ENCODE peak calls at places on chromosomes 16 and 17, in seven cellular contexts. F, D, E, H, Y, M and P are unnamed samples.

GRCh38 chr17:12627177-12627629 is 38.5 kb upstream of the MYOCD start:
- DNase-seq in D (peak), M (no peak), E (no peak), Y (peak), F (peak), H (peak), P (no peak)

GRCh38 chr16:8572919-8573724 is 17.2 kb downstream of the TMEM114 start:
- DNase-seq in E (no peak), Y (no peak), D (peak), F (no peak), H (peak), M (peak), P (peak)

GRCh38 chr17:80080081-80080480 is 21.3 kb upstream of the GAA start:
- DNase-seq in Y (no peak), D (no peak), M (no peak), F (no peak), H (no peak), E (no peak), P (no peak)

GRCh38 chr16:57629516-57630401 is 1.3 kb downstream of the ADGRG1 start:
- DNase-seq in D (no peak), E (no peak), M (no peak), F (no peak), Y (no peak), H (no peak), P (no peak)

GRCh38 chr16:4700380-4700996 is 7.1 kb downstream of the NUDT16L1 start:
- DNase-seq in H (no peak), Y (no peak), M (no peak), D (no peak), E (no peak), F (no peak), P (no peak)

GRCh38 chr16:88387941-88388627 is 5.3 kb downstream of the ZNF469 start:
- DNase-seq in H (peak), M (peak), Y (peak), F (peak), D (peak), E (no peak), P (no peak)

GRCh38 chr17:62617894-62618472 is 9.5 kb upstream of the MRC2 start:
- DNase-seq in E (no peak), D (no peak), H (no peak), F (no peak), M (no peak), Y (no peak), P (no peak)

GRCh38 chr16:58280846-58281301 is 14.0 kb downstream of the PRSS54 start:
- DNase-seq in H (no peak), Y (no peak), E (no peak), F (no peak), M (peak), D (no peak), P (peak)

GRCh38 chr16:66478733-66479511 is 51.8 kb downstream of the BEAN1 start:
- DNase-seq in E (peak), M (peak), F (peak), Y (peak), H (peak), D (peak), P (peak)

GRCh38 chr16:85252461-85252860 is 140.2 kb upstream of the CIBAR2 start:
- DNase-seq in F (no peak), H (no peak), D (no peak), M (no peak), Y (no peak), E (no peak), P (no peak)

GRCh38 chr17:48715496-48716399 is 6.6 kb downstream of the PRAC1 start:
- DNase-seq in F (no peak), H (no peak), Y (no peak), D (no peak), E (no peak), M (no peak), P (no peak)

GRCh38 chr17:35784895-35785294 is 10.5 kb downstream of the MMP28 start:
- DNase-seq in Y (no peak), H (no peak), M (peak), E (no peak), D (no peak), F (no peak), P (no peak)

GRCh38 chr16:12685806-12686205 is 117.9 kb downstream of the CPPED1 start:
- DNase-seq in E (no peak), D (no peak), M (no peak), F (no peak), H (no peak), Y (peak), P (no peak)

GRCh38 chr16:21283521-21284289 is 5.6 kb upstream of the CRYM start:
- DNase-seq in E (no peak), H (peak), F (no peak), D (peak), M (no peak), Y (peak), P (peak)

GRCh38 chr17:38464251-38464722 is 36.0 kb downstream of the ARHGAP23 start:
- DNase-seq in E (no peak), M (no peak), Y (peak), F (peak), D (peak), H (no peak), P (no peak)

GRCh38 chr17:11712445-11712844 is 114.2 kb downstream of the DNAH9 start:
- DNase-seq in Y (no peak), M (no peak), D (no peak), E (no peak), H (no peak), F (no peak), P (no peak)

GRCh38 chr16:60932600-60932999 is 1103.6 kb downstream of the CDH8 start:
- DNase-seq in E (no peak), Y (no peak), F (no peak), H (no peak), M (no peak), D (no peak), P (no peak)

GRCh38 chr17:38636054-38636453 is 30.3 kb upstream of the SRCIN1 start:
- DNase-seq in E (no peak), H (no peak), D (no peak), M (no peak), F (no peak), Y (no peak), P (no peak)

GRCh38 chr17:74329378-74329777 is 3.4 kb downstream of the KIF19 start:
- DNase-seq in Y (no peak), D (no peak), M (no peak), H (no peak), F (no peak), E (no peak), P (no peak)
- H3K4me3 ChIP-seq in Y (no peak), D (no peak), M (no peak), H (no peak), F (no peak), E (no peak), P (no peak)

GRCh38 chr17:32286518-32286900 is 20.9 kb downstream of the RHBDL3 start:
- DNase-seq in F (no peak), Y (no peak), M (no peak), D (no peak), E (no peak), H (no peak), P (no peak)

GRCh38 chr17:32285286-32285685 is 19.7 kb downstream of the RHBDL3 start:
- DNase-seq in D (no peak), F (no peak), H (no peak), M (no peak), Y (no peak), E (no peak), P (no peak)

GRCh38 chr17:32287804-32288511 is 22.3 kb downstream of the RHBDL3 start:
- DNase-seq in F (no peak), H (no peak), M (no peak), E (no peak), D (no peak), Y (no peak), P (no peak)

GRCh38 chr17:32283745-32284207 is 18.1 kb downstream of the RHBDL3 start:
- DNase-seq in E (no peak), M (no peak), D (no peak), H (no peak), F (no peak), Y (no peak), P (no peak)

GRCh38 chr17:32285770-32286517 is 20.3 kb downstream of the RHBDL3 start:
- DNase-seq in D (no peak), E (no peak), Y (no peak), H (no peak), M (no peak), F (no peak), P (no peak)
- H3K27ac ChIP-seq in D (peak), E (no peak), Y (no peak), H (no peak), M (no peak), F (no peak), P (no peak)

GRCh38 chr17:27355419-27355818 is 61.5 kb downstream of the WSB1 start:
- DNase-seq in M (no peak), H (no peak), D (no peak), E (no peak), F (no peak), Y (no peak), P (peak)

GRCh38 chr17:27354051-27354490 is 60.2 kb downstream of the WSB1 start:
- DNase-seq in M (no peak), F (no peak), E (no peak), Y (no peak), H (no peak), D (no peak), P (no peak)

GRCh38 chr17:27353469-27354050 is 59.6 kb downstream of the WSB1 start:
- DNase-seq in D (peak), H (peak), M (peak), E (peak), Y (peak), F (peak), P (peak)

GRCh38 chr17:27356091-27356705 is 62.3 kb downstream of the WSB1 start:
- DNase-seq in D (no peak), E (no peak), Y (no peak), M (no peak), H (no peak), F (no peak), P (peak)

DNA sequence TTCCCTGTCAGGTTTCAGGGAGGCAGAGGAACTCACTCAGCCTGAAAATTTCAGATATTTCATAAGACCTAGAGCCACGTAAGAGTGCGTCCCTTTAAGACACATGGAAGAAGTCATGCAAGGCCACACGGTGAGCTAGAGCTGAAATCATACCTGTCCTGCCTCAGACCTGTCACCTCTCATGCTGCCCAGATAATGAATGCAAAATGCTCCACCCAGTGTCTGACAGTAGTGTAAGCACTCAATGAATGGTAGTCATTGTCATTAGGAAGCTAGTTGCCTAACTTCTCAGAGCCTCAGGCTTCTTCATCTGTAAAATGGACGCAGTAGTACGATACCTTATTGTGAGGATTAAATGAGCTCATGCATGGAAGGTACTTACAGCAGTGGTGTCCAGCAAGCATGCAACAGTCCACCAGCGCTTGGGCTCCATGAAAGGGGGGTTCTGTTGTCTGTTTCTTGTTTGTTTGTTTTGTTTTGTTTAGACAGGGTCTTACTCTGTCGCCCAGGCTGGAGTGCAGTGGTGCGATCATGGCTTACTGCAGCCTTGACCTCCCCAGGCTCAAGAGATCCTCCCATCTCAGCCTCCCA is 60.7 kb downstream of the WSB1 start:
- DNase-seq in F (peak), M (no peak), H (peak), Y (no peak), D (peak), E (no peak), P (peak)
- H3K4me3 ChIP-seq in F (peak), M (peak), H (no peak), Y (no peak), D (peak), E (no peak), P (peak)

DNA sequence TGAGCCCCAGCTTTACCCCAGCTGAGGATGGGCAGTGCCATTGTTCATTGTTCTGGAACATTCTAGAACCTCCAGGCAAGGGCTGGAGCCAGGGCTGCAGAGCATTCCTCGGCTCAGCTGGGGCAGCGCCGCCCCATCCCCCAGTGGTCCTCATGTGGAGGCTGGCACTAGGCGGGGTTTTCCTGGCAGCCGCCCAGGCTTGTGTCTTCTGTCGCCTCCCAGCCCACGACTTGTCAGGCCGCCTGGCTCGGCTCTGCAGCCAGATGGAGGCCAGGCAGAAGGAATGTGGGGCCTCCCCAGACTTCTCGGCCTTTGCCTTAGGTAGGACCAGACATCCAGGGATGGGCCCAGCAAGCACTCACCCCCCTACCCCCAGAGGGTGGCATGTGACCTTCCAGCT is at the start of gene TMEM95:
- DNase-seq in Y (no peak), F (no peak), D (no peak), M (peak), E (no peak), H (peak), P (peak)
- H3K27ac ChIP-seq in Y (no peak), F (no peak), D (peak), M (no peak), E (no peak), H (peak), P (no peak)

GRCh38 chr16:31258366-31258765 is 1.4 kb upstream of the ITGAM start:
- DNase-seq in E (no peak), Y (no peak), H (no peak), D (no peak), M (no peak), F (no peak), P (no peak)

GRCh38 chr16:31250782-31251384 is 8.9 kb upstream of the ITGAM start:
- DNase-seq in H (no peak), F (no peak), M (no peak), E (no peak), D (no peak), Y (no peak), P (no peak)

GRCh38 chr16:31251435-31251834 is 8.3 kb upstream of the ITGAM start:
- DNase-seq in F (no peak), M (no peak), H (no peak), E (no peak), Y (no peak), D (no peak), P (no peak)

GRCh38 chr16:31256466-31256865 is 3.3 kb upstream of the ITGAM start:
- DNase-seq in D (no peak), H (no peak), E (no peak), M (no peak), F (no peak), Y (no peak), P (no peak)

GRCh38 chr16:31253642-31254045 is 6.1 kb upstream of the ITGAM start:
- DNase-seq in Y (peak), H (peak), M (no peak), F (no peak), E (peak), D (peak), P (no peak)
- H3K4me3 ChIP-seq in Y (no peak), H (no peak), M (no peak), F (no peak), E (no peak), D (no peak), P (no peak)

GRCh38 chr17:3772764-3773163 is 28.2 kb downstream of the ITGAE start:
- DNase-seq in H (no peak), F (no peak), E (no peak), Y (peak), M (no peak), D (no peak), P (no peak)
- H3K27ac ChIP-seq in H (no peak), F (no peak), E (no peak), Y (no peak), M (no peak), D (peak), P (no peak)

GRCh38 chr17:72465191-72466024 is 344.6 kb downstream of the SOX9 start:
- DNase-seq in E (no peak), D (peak), F (no peak), M (peak), Y (no peak), H (peak), P (peak)

GRCh38 chr17:72466606-72467005 is 345.8 kb downstream of the SOX9 start:
- DNase-seq in Y (no peak), E (no peak), D (no peak), H (no peak), M (no peak), F (no peak), P (no peak)

GRCh38 chr17:72467841-72468653 is 347.2 kb downstream of the SOX9 start:
- DNase-seq in F (no peak), H (peak), Y (no peak), E (no peak), M (no peak), D (no peak), P (no peak)

GRCh38 chr17:72463287-72464102 is 342.7 kb downstream of the SOX9 start:
- DNase-seq in E (no peak), M (no peak), H (no peak), F (no peak), D (no peak), Y (no peak), P (no peak)

DNA sequence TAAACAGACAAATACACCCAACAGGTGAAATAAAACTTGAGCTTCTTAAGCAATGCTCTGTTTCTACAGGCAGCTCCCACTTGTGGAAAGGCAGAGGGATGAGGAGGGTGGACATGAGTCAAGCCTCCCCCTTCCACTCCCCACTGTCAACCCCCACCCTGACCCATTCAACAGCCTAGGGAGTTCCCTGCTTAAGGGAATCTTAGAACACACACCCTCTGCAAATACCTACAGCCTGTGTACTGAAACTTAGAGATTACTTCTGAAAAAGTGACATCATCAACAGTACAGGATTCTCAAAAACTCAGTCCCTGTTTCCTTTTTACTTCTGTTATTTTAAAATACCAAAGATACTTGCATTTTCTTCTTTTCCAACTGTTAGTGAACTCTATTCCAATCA is 345.4 kb downstream of the SOX9 start:
- DNase-seq in M (peak), E (no peak), H (peak), D (peak), Y (no peak), F (no peak), P (no peak)
- H3K4me3 ChIP-seq in M (peak), E (no peak), H (no peak), D (peak), Y (no peak), F (no peak), P (no peak)

DNA sequence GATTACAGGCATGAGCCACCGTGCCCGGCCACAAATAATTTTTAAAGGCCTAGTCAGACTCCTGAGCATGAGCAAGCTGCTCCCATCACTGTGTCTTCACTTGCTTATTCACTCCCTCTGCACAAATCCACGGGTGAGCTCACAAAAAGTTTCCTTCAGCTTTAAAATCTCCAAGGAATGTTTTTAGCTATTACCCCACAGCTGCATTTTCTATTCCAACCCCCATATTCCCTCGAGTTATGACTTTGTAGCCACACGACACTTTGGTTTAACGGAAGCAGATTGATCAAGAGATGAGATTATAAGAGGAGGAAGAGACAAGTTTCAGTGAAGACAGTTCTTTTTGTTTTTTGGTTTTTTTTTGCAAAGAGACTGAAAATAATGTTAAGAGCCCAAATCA is 49.1 kb upstream of the SLC25A19 start:
- DNase-seq in H (no peak), F (no peak), E (no peak), Y (no peak), M (no peak), D (no peak), P (no peak)
- H3K27ac ChIP-seq in H (no peak), F (no peak), E (peak), Y (no peak), M (no peak), D (no peak), P (peak)